ENCODE peak calls at places on chromosomes 3 and 15, in four cellular contexts. V is ureter, N is suprapubic skin, B is iris pigment epithelial cell. C is an unnamed sample.

GRCh38 chr15:78679089-78679511 is 38.1 kb upstream of the CHRNB4 start:
- DNase-seq in V (no peak), N (no peak), B (no peak), C (no peak)

GRCh38 chr3:105353485-105354161 is 13.1 kb upstream of the ALCAM start:
- DNase-seq in V (no peak), N (peak), B (peak), C (no peak)

GRCh38 chr15:69414702-69415161 is 583 bp downstream of the KIF23 start:
- DNase-seq in V (no peak), N (no peak), B (peak), C (peak)

GRCh38 chr3:157624801-157625200 is 121.6 kb upstream of the VEPH1 start:
- DNase-seq in V (no peak), N (no peak), B (no peak), C (no peak)

GRCh38 chr3:115553796-115554495 is 69.4 kb upstream of the GAP43 start:
- DNase-seq in V (no peak), N (no peak), B (no peak), C (no peak)

GRCh38 chr15:41659855-41660234 is 360 bp upstream of the MGA start:
- DNase-seq in V (no peak), N (no peak), B (peak), C (no peak)

GRCh38 chr3:129026728-129027543 is 25.8 kb downstream of the EFCC1 start:
- DNase-seq in V (peak), N (peak), B (peak), C (peak)

GRCh38 chr3:8822141-8822540 is 52.7 kb upstream of the OXTR start:
- DNase-seq in V (no peak), N (no peak), B (peak), C (no peak)

GRCh38 chr15:82146990-82147461 is 101.2 kb upstream of the MEX3B start:
- DNase-seq in V (no peak), N (no peak), B (peak), C (no peak)

GRCh38 chr3:164521139-164521538 is 557.2 kb downstream of the SI start:
- DNase-seq in V (no peak), N (no peak), B (no peak), C (no peak)

GRCh38 chr3:33104803-33105202 is 7.9 kb upstream of the GLB1 start:
- DNase-seq in V (no peak), N (no peak), B (no peak), C (no peak)

GRCh38 chr3:85567074-85567676 is 608.4 kb downstream of the CADM2 start:
- DNase-seq in V (no peak), N (no peak), B (peak), C (peak)

GRCh38 chr15:52709172-52709979 is 30.2 kb upstream of the ATOSA start:
- DNase-seq in V (peak), N (no peak), B (no peak), C (no peak)

GRCh38 chr3:164752814-164753213 is 325.5 kb downstream of the SI start:
- DNase-seq in V (no peak), N (no peak), B (no peak), C (no peak)

GRCh38 chr3:129688310-129688895 is 81.9 kb upstream of the PLXND1 start:
- DNase-seq in V (peak), N (no peak), B (peak), C (no peak)

GRCh38 chr3:38646630-38647029 is 2.9 kb downstream of the SCN5A start:
- DNase-seq in V (peak), N (peak), B (peak), C (no peak)

GRCh38 chr15:79364571-79365240 is 53.8 kb downstream of the TMED3 start:
- DNase-seq in V (no peak), N (no peak), B (no peak), C (no peak)

GRCh38 chr3:113531826-113532697 is at the start of gene SIDT1:
- DNase-seq in V (peak), N (no peak), B (peak), C (no peak)

GRCh38 chr15:74235962-74236361 is at the start of gene CCDC33:
- DNase-seq in V (peak), N (no peak), B (no peak), C (no peak)

GRCh38 chr3:50256978-50257890 is 11.7 kb upstream of the SEMA3B start:
- DNase-seq in V (no peak), N (no peak), B (no peak), C (no peak)

GRCh38 chr15:27993996-27994775 is 104.9 kb downstream of the OCA2 start:
- DNase-seq in V (no peak), N (no peak), B (no peak), C (no peak)

GRCh38 chr3:172653004-172653403 is 57.9 kb downstream of the NCEH1 start:
- DNase-seq in V (no peak), N (no peak), B (no peak), C (no peak)

GRCh38 chr3:151328298-151329036 is 882 bp downstream of the P2RY13 start:
- DNase-seq in V (no peak), N (no peak), B (no peak), C (no peak)

GRCh38 chr3:123609063-123609462 is 24.2 kb upstream of the HACD2 start:
- DNase-seq in V (no peak), N (no peak), B (no peak), C (no peak)

GRCh38 chr3:47612879-47613278 is 34.2 kb upstream of the CSPG5 start:
- DNase-seq in V (no peak), N (no peak), B (no peak), C (no peak)

GRCh38 chr15:90564109-90564508 is 34.4 kb downstream of the CRTC3 start:
- DNase-seq in V (no peak), N (no peak), B (no peak), C (peak)

GRCh38 chr15:41666353-41666920 is 6.2 kb downstream of the MGA start:
- DNase-seq in V (no peak), N (no peak), B (peak), C (no peak)

GRCh38 chr3:83515123-83515522 is 1443.7 kb upstream of the CADM2 start:
- DNase-seq in V (no peak), N (no peak), B (no peak), C (no peak)

GRCh38 chr3:25447285-25447684 is 19.2 kb downstream of the RARB start:
- DNase-seq in V (no peak), N (no peak), B (no peak), C (no peak)

GRCh38 chr3:190038050-190038631 is 82.6 kb downstream of the P3H2 start:
- DNase-seq in V (peak), N (no peak), B (peak), C (no peak)

GRCh38 chr15:77897896-77898406 is 179.6 kb downstream of the TBC1D2B start:
- DNase-seq in V (no peak), N (no peak), B (no peak), C (no peak)

GRCh38 chr3:176714034-176714433 is 483.2 kb downstream of the TBL1XR1 start:
- DNase-seq in V (no peak), N (no peak), B (no peak), C (no peak)

GRCh38 chr3:129065727-129066087 is 5.1 kb downstream of the GP9 start:
- DNase-seq in V (no peak), N (no peak), B (no peak), C (no peak)

GRCh38 chr3:188106898-188107684 is 46.9 kb upstream of the LPP start:
- DNase-seq in V (no peak), N (no peak), B (no peak), C (no peak)

GRCh38 chr15:82852906-82853635 is 43.6 kb downstream of the WHAMM start:
- DNase-seq in V (no peak), N (no peak), B (no peak), C (no peak)

GRCh38 chr3:59510576-59510975 is 460.8 kb upstream of the CFAP20DC start:
- DNase-seq in V (no peak), N (no peak), B (no peak), C (no peak)

C was measured in GF-D8.